ENCODE peak calls at places on chromosomes 11 and 22, in ten cellular contexts. K is K562, F is esophagus muscularis mucosa, Q is uterus, U is body of pancreas, G is transverse colon, R is heart left ventricle, J is right lobe of liver, W is ovary, T is A549. X is an unnamed sample.

GRCh38 chr22:35634981-35635540 is 13.2 kb upstream of the APOL6 start:
- DNase-seq in K (peak; percentile 47), F (no peak), Q (no peak), U (no peak), G (no peak), R (no peak), J (no peak), W (no peak), T (no peak), X (no peak)

GRCh38 chr11:78244080-78244479 is 55.4 kb downstream of the USP35 start:
- DNase-seq in K (no peak), F (peak; percentile 29), Q (no peak), U (no peak), G (no peak), R (no peak), J (no peak), W (no peak), T (no peak), X (no peak)

GRCh38 chr22:41513391-41513790 is 30.9 kb downstream of the POLR3H start:
- DNase-seq in K (no peak), F (no peak), Q (no peak), U (no peak), G (no peak), R (no peak), J (no peak), W (no peak), T (no peak), X (no peak)

GRCh38 chr11:65262775-65263174 is 1.0 kb downstream of the POLA2 start:
- DNase-seq in K (peak; percentile 33), F (no peak), Q (no peak), U (no peak), G (no peak), R (no peak), J (no peak), W (no peak), T (no peak), X (no peak)

GRCh38 chr11:67400251-67400941 is 1.3 kb downstream of the PPP1CA start:
- DNase-seq in K (no peak), F (no peak), Q (no peak), U (no peak), G (peak; percentile 52), R (peak; percentile 58), J (no peak), W (no peak), T (no peak), X (no peak)

GRCh38 chr22:32185821-32186220 is 19.1 kb downstream of the RFPL2 start:
- DNase-seq in K (no peak), F (no peak), Q (no peak), U (no peak), G (no peak), R (no peak), J (no peak), W (no peak), T (no peak), X (no peak)

GRCh38 chr11:63851354-63851753 is 12.4 kb downstream of the MARK2 start:
- DNase-seq in K (no peak), F (no peak), Q (no peak), U (no peak), G (no peak), R (no peak), J (no peak), W (no peak), T (no peak), X (no peak)

GRCh38 chr11:35303596-35304392 is 115.6 kb downstream of the SLC1A2 start:
- DNase-seq in K (no peak), F (no peak), Q (peak; percentile 87), U (peak; percentile 75), G (peak; percentile 50), R (peak; percentile 63), J (peak; percentile 85), W (no peak), T (peak; percentile 83), X (no peak)

GRCh38 chr11:123056835-123057491 is 5.0 kb downstream of the HSPA8 start:
- DNase-seq in K (no peak), F (no peak), Q (no peak), U (no peak), G (no peak), R (no peak), J (no peak), W (no peak), T (no peak), X (no peak)

GRCh38 chr22:22593964-22594656 is 35.0 kb upstream of the PRAME start:
- DNase-seq in K (peak; percentile 100), F (no peak), Q (no peak), U (peak; percentile 45), G (peak; percentile 38), R (no peak), J (peak; percentile 53), W (no peak), T (peak; percentile 53), X (no peak)
- TF ChIP-seq CTCF in K (no peak), F (peak; percentile 33), Q (no peak), U (peak; percentile 52), G (peak; percentile 43), R (peak; percentile 50), J (peak; percentile 43), W (no peak), T (peak; percentile 62), X (peak; percentile 44)

GRCh38 chr22:23803001-23803819 is 16.4 kb downstream of the SMARCB1 start:
- DNase-seq in K (no peak), F (no peak), Q (no peak), U (no peak), G (peak; percentile 45), R (no peak), J (peak; percentile 82), W (no peak), T (no peak), X (no peak)

GRCh38 chr22:23801886-23802377 is 15.2 kb downstream of the SMARCB1 start:
- DNase-seq in K (no peak), F (no peak), Q (no peak), U (no peak), G (no peak), R (no peak), J (no peak), W (no peak), T (no peak), X (no peak)

GRCh38 chr22:23801238-23801821 is 14.6 kb downstream of the SMARCB1 start:
- DNase-seq in K (no peak), F (no peak), Q (no peak), U (no peak), G (no peak), R (no peak), J (no peak), W (no peak), T (no peak), X (no peak)

GRCh38 chr22:23806837-23807236 is 20.1 kb downstream of the SMARCB1 start:
- DNase-seq in K (no peak), F (no peak), Q (no peak), U (no peak), G (no peak), R (no peak), J (no peak), W (no peak), T (no peak), X (no peak)

DNA sequence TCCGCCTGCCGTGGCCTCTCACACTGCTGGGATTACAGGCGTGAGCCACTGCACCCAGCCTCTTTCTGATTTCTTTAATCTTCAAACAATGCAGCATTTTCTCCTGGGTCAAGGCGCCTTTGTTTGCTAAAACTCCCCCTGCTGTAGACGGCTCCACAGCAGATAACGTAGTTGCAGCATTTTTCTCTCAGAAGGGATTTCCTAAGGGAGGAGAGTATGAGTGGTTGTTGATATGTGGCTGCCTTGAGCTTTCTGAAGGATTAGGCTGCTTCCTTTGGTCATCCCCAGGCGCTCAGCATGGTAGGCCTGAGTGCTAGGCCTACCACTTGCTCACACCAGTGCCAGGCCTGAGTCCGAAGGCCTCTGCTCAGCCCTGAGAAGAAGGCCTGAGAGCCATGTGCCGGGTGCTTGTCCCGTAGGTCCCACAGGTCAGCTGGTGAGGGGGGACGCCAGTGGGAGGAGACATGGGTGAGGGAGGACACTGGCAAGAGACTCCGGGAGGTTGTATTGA is 18.1 kb downstream of the SMARCB1 start:
- DNase-seq in K (no peak), F (no peak), Q (no peak), U (no peak), G (no peak), R (no peak), J (peak; percentile 77), W (peak; percentile 65), T (no peak), X (no peak)
- TF ChIP-seq POLR2A in K (no peak), F (no peak), Q (no peak), U (no peak), G (no peak), R (no peak), J (no peak), W (no peak), T (no peak), X (no peak)

DNA sequence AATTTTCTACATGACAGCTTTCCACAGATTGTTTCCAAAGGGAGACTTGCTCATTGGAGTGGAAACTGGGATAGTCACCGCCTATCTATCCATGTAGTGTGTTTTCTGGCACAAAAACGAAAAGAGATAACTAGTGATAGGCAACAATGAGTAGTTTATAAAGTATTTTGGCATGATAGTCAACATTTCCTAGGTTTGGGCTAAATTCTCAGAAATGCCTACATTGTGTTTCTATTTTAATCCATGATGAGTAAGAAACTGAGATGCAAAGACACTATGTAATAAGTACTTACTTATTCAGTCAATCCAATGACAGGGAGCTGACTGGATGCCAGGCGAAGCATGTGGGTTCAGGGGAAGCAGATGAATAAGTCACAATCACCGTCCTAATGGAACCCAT is 1129.1 kb downstream of the DLG2 start:
- DNase-seq in K (no peak), F (no peak), Q (no peak), U (no peak), G (no peak), R (no peak), J (no peak), W (no peak), T (no peak), X (no peak)
- H3K4me1 ChIP-seq in K (no peaks in the 10 kb centered on the region), F (no peaks in the 10 kb centered on the region), Q (no peaks in the 10 kb centered on the region), U (no peaks in the 10 kb centered on the region), G (no peaks in the 10 kb centered on the region), R (no peaks in the 10 kb centered on the region), J (no peaks in the 10 kb centered on the region), W (no peaks in the 10 kb centered on the region), T (no peaks in the 10 kb centered on the region), X (no peaks in the 10 kb centered on the region)

GRCh38 chr22:38440747-38441350 is 14.2 kb downstream of the KCNJ4 start:
- DNase-seq in K (no peak), F (no peak), Q (no peak), U (no peak), G (no peak), R (no peak), J (no peak), W (no peak), T (no peak), X (no peak)
- TF ChIP-seq CTCF in K (peak; percentile 5), F (no peak), Q (no peak), U (no peak), G (no peak), R (no peak), J (no peak), W (no peak), T (no peak), X (no peak)

DNA sequence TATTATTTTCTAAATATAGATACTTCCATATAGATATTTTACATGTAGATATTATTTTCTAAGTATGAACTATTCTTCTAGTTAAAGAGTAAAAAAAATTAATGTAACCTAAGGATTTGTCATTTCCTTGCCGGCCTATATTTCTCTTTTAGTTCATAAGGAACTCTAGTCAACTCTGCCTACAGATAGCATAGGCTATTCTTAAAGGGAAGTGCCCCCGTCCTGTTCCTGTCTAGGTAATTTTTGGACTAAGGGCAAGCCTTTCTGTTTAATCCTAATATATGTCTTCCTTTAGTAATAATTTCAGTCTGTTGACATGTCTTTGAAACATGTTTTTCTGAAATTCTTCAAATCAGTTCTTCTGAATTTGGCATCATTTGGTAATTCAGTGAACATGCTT is 161.9 kb downstream of the C11orf91 start:
- DNase-seq in K (no peak), F (no peak), Q (no peak), U (no peak), G (no peak), R (no peak), J (no peak), W (no peak), T (no peak), X (no peak)
- TF ChIP-seq POLR2A in K (no peak), F (no peak), Q (no peak), U (no peak), G (no peak), R (no peak), J (no peak), W (no peak), T (no peak), X (no peak)

X was measured in esophagus squamous epithelium.